ENCODE peak calls at places on chromosome 19, in four cellular contexts. F is body of pancreas, G is epithelial cell of esophagus, J is Panc1. O is an unnamed sample.
A peak's percentile ranks its signal among the peaks of the same experiment; 100 is the strongest.

GRCh38 chr19:36256853-36257511 is 42.1 kb downstream of the ZNF146 start:
- DNase-seq in G (no peak), F (no peak), J (no peak), O (no peak)

GRCh38 chr19:18479964-18480723 is 41.7 kb downstream of the ELL start:
- DNase-seq in F (no peak), J (no peak), G (no peak), O (no peak)

GRCh38 chr19:15479391-15480345 is at the start of gene PGLYRP2:
- DNase-seq in G (peak; percentile 30), J (no peak), F (no peak), O (no peak)

GRCh38 chr19:13298565-13299481 is 148.6 kb downstream of the IER2 start:
- DNase-seq in G (no peak), J (no peak), F (no peak), O (no peak)

GRCh38 chr19:8397746-8398721 is 7.9 kb downstream of the RAB11B start:
- DNase-seq in F (no peak), G (no peak), J (no peak), O (no peak)

GRCh38 chr19:15249912-15250634 is 17.8 kb upstream of the EPHX3 start:
- DNase-seq in F (peak; percentile 41), J (no peak), G (peak; percentile 72), O (no peak)

GRCh38 chr19:3618144-3618810 is 8.3 kb downstream of the CACTIN start:
- DNase-seq in J (no peak), G (peak; percentile 34), F (peak; percentile 54), O (no peak)

GRCh38 chr19:2275588-2276428 is 6.2 kb downstream of the PEAK3 start:
- DNase-seq in F (no peak), J (no peak), G (no peak), O (no peak)

GRCh38 chr19:2327773-2328400 is 499 bp downstream of the LSM7 start:
- DNase-seq in F (no peak), G (peak; percentile 94), J (no peak), O (peak; percentile 23)

GRCh38 chr19:51727349-51727880 is 3.6 kb upstream of the HAS1 start:
- DNase-seq in G (peak; percentile 68), F (no peak), J (no peak), O (no peak)

GRCh38 chr19:3365447-3366103 is 808 bp upstream of the NFIC start:
- DNase-seq in F (peak; percentile 71), G (peak; percentile 59), J (no peak), O (no peak)

GRCh38 chr19:17902701-17903100 is 30.1 kb upstream of the CCDC124 start:
- DNase-seq in G (peak; percentile 76), J (no peak), F (no peak), O (peak; percentile 25)

GRCh38 chr19:13764101-13764807 is at the start of gene MRI1:
- DNase-seq in G (peak; percentile 67), F (peak; percentile 78), J (no peak), O (no peak)

GRCh38 chr19:12667903-12668302 is 1.3 kb downstream of the WDR83 start:
- DNase-seq in G (no peak), J (no peak), F (no peak), O (no peak)

GRCh38 chr19:6750062-6750461 is 10.6 kb downstream of the TRIP10 start:
- DNase-seq in F (no peak), G (no peak), J (no peak), O (no peak)

GRCh38 chr19:18634612-18635290 is 2.1 kb upstream of the KLHL26 start:
- DNase-seq in J (no peak), G (peak; percentile 65), F (no peak), O (no peak)

GRCh38 chr19:15448778-15449619 is 757 bp downstream of the WIZ start:
- DNase-seq in J (no peak), G (no peak), F (peak; percentile 39), O (no peak)

GRCh38 chr19:39407644-39408391 is 1.2 kb downstream of the ZFP36 start:
- DNase-seq in G (peak; percentile 57), F (peak; percentile 54), J (peak; percentile 96), O (no peak)

GRCh38 chr19:15629003-15629880 is 11.5 kb upstream of the CYP4F3 start:
- DNase-seq in G (peak; percentile 75), F (peak; percentile 86), J (peak; percentile 22), O (no peak)

GRCh38 chr19:8204961-8205360 is 4.2 kb upstream of the CERS4 start:
- DNase-seq in F (peak; percentile 90), G (no peak), J (no peak), O (no peak)

GRCh38 chr19:8512115-8512967 is 1.6 kb downstream of the ZNF414 start:
- DNase-seq in J (no peak), G (peak; percentile 60), F (no peak), O (no peak)

GRCh38 chr19:46919324-46919723 is 58.5 kb downstream of the ARHGAP35 start:
- DNase-seq in G (peak; percentile 56), J (no peak), F (no peak), O (no peak)

GRCh38 chr19:7988307-7988706 is 17.1 kb downstream of the ELAVL1 start:
- DNase-seq in G (peak; percentile 61), F (no peak), J (no peak), O (no peak)

GRCh38 chr19:52941941-52942370 is 18.7 kb upstream of the ZNF888 start:
- DNase-seq in J (no peak), G (peak; percentile 39), F (peak; percentile 38), O (no peak)

GRCh38 chr19:40388486-40388885 is 1.5 kb downstream of the HIPK4 start:
- DNase-seq in F (no peak), J (no peak), G (peak; percentile 59), O (no peak)

GRCh38 chr19:8536282-8536681 is 22.3 kb upstream of the ZNF414 start:
- DNase-seq in G (no peak), J (no peak), F (no peak), O (no peak)

GRCh38 chr19:48630289-48631036 is 6.7 kb downstream of the DBP start:
- DNase-seq in F (no peak), G (peak; percentile 37), J (no peak), O (no peak)

GRCh38 chr19:2117215-2117960 is 20.7 kb downstream of the IZUMO4 start:
- DNase-seq in F (peak; percentile 91), G (no peak), J (no peak), O (no peak)

GRCh38 chr19:14073925-14074838 is 1.6 kb downstream of the MISP3 start:
- DNase-seq in G (peak; percentile 51), F (no peak), J (no peak), O (no peak)

GRCh38 chr19:47699360-47699917 is 13.8 kb upstream of the EHD2 start:
- DNase-seq in J (no peak), F (peak; percentile 61), G (peak; percentile 45), O (no peak)

GRCh38 chr19:15321739-15322138 is 10.6 kb downstream of the BRD4 start:
- DNase-seq in F (no peak), J (no peak), G (no peak), O (no peak)

GRCh38 chr19:2765376-2765775 is 17.7 kb downstream of the SGTA start:
- DNase-seq in F (no peak), J (no peak), G (no peak), O (no peak)

DNA sequence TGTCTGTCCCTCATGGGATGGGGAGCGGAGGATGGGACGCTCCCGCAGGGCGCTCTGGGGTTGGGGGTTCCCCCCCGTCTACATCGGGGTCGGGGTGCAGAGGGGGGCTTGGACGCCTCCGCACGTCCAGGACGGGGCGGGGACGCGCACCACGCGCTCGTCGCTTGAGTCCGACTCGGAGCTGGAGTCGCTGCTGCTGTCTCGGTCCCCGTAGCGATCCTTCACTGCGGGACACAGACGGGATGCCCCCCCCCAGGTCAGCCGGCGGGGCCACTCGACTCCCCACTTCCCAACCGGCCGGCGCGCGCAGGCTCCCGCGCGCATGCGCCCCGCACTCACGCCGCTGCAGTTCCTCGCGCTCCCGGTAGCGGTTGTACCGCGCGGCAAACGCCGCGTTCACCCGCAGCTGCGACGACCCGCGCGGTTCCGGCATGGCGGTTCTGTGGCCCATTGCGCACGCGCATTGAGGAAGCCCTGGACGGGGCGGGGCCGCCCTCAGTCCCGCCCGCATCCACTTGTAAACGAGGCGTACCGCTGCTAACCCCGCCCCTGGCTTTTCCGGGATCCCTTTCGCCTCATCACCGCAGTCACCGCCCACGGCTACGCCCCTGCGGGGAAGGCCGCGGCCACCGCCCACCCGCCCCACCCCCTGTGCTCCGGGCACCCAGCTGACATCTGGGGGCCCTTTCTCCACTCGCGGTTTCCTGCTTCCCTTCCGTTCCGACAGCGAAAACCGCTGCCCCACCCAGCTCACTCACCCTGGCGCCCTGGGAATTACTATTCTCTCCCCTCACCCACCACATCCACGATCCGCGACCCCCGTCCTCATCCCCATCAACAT is at the start of gene KRI1:
- DNase-seq in G (peak; percentile 97), J (no peak), F (peak; percentile 99), O (peak; percentile 88)
- TF ChIP-seq CTCF in G (no peak), J (no peak), F (peak; percentile 54), O (peak; percentile 54)

GRCh38 chr19:5108866-5109265 is 140.0 kb downstream of the KDM4B start:
- DNase-seq in F (no peak), J (no peak), G (no peak), O (no peak)

GRCh38 chr19:5110546-5110945 is 141.6 kb downstream of the KDM4B start:
- DNase-seq in J (no peak), F (no peak), G (no peak), O (no peak)

GRCh38 chr19:5108123-5108613 is 139.3 kb downstream of the KDM4B start:
- DNase-seq in F (no peak), G (no peak), J (no peak), O (no peak)

GRCh38 chr19:5111051-5111450 is 142.1 kb downstream of the KDM4B start:
- DNase-seq in J (no peak), G (no peak), F (no peak), O (no peak)

DNA sequence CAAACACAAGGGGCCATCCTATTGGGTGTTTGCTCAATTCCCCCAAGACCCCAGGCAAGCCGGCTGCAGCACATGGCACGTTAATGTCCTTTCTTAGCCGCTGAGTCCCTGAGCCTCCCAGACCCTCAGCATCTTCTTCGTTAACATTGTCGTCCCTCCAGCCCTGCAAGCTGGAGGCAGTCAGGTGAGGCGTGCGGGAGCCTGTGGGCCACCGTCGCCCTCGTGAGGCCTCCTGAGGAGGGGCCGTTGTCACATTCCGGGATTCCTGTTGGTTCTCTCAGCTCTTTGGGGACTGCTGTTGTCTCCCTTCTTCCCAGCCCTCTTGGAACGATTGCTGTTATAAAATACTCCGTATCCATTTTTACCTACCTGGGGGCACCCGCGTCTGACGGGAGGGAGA is 140.6 kb downstream of the KDM4B start:
- DNase-seq in G (no peak), J (no peak), F (no peak), O (no peak)
- TF ChIP-seq CTCF in G (no peak), J (no peak), F (no peak), O (no peak)

GRCh38 chr19:34838248-34838647 is 65.2 kb upstream of the ZNF599 start:
- DNase-seq in F (no peak), J (no peak), G (peak; percentile 29), O (no peak)
- TF ChIP-seq CTCF in F (no peak), J (no peak), G (peak; percentile 45), O (peak; percentile 65)

DNA sequence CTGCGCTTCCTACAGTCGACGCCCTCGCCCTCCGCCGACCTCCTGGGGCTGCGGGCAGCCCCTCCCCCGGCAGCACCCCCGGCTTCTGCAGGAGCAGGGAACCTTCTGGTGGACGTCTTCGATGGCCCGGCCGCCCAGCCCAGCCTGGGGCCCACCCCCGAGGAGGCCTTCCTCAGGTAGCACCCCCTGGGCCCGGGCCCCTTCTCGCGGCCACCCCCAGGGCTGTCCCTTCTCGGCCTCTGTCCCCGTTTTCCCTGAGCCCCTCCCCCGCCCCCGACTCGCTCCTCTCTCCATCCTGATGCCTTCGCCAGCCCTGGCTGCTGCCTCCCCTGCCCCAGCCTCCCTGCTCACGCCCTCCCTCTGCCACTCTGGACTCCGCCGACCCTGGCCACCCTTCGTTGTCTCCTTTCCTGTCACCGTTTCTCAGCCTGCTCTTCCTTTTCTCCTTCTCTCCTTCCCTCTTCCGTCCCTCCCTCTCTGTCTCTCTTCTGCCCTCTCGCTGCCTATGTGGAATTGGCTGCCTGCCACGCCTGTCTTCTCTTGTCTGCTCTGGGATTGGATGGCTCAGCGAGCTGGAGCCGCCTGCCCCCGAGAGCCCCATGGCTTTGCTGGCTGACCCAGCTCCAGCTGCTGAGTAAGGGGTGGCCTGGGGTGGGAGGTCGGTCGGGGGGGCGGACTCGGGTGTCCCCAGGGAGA is 11.0 kb downstream of the FUZ start:
- DNase-seq in J (no peak), F (peak; percentile 71), G (peak; percentile 66), O (no peak)
- TF ChIP-seq CTCF in J (no peak), F (peak; percentile 39), G (peak; percentile 37), O (no peak)

O was measured in keratinocyte.